ENCODE peak calls at places on chromosomes 1 and 21, in ten cellular contexts. One of them, this sample, is unnamed.

GRCh38 chr1:163440090-163440489 is 118.3 kb downstream of the NUF2 start:
- DNase-seq in WTC11: no peak
- DNase-seq in tibial artery: no peak
- DNase-seq in left ventricle myocardium inferior: peak; percentile 28
- DNase-seq in body of pancreas: no peak
- DNase-seq in endothelial cell: no peak
- DNase-seq in right lobe of liver: no peak
- DNase-seq in fibroblast of lung: no peak
- DNase-seq in tibial nerve: no peak
- DNase-seq in Peyer's patch: no peak
- DNase-seq in this sample: no peak

GRCh38 chr21:14259669-14260458 is 43.9 kb downstream of the RBM11 start:
- DNase-seq in WTC11: no peak
- DNase-seq in tibial artery: no peak
- DNase-seq in left ventricle myocardium inferior: no peak
- DNase-seq in body of pancreas: no peak
- DNase-seq in endothelial cell: no peak
- DNase-seq in right lobe of liver: no peak
- DNase-seq in fibroblast of lung: peak; percentile 58
- DNase-seq in tibial nerve: no peak
- DNase-seq in Peyer's patch: no peak
- DNase-seq in this sample: no peak

GRCh38 chr1:36673207-36673606 is 190.5 kb upstream of the CSF3R start:
- DNase-seq in WTC11: no peak
- DNase-seq in tibial artery: no peak
- DNase-seq in left ventricle myocardium inferior: no peak
- DNase-seq in body of pancreas: no peak
- DNase-seq in endothelial cell: no peak
- DNase-seq in right lobe of liver: no peak
- DNase-seq in fibroblast of lung: no peak
- DNase-seq in tibial nerve: no peak
- DNase-seq in Peyer's patch: no peak
- DNase-seq in this sample: no peak

GRCh38 chr21:23817337-23817736 is 1789.9 kb downstream of the MRPL39 start:
- DNase-seq in WTC11: no peak
- DNase-seq in tibial artery: no peak
- DNase-seq in left ventricle myocardium inferior: no peak
- DNase-seq in body of pancreas: no peak
- DNase-seq in endothelial cell: no peak
- DNase-seq in right lobe of liver: no peak
- DNase-seq in fibroblast of lung: no peak
- DNase-seq in tibial nerve: no peak
- DNase-seq in Peyer's patch: no peak
- DNase-seq in this sample: no peak

GRCh38 chr1:187042538-187042937 is 213.8 kb downstream of the PLA2G4A start:
- DNase-seq in WTC11: no peak
- DNase-seq in tibial artery: no peak
- DNase-seq in left ventricle myocardium inferior: no peak
- DNase-seq in body of pancreas: no peak
- DNase-seq in endothelial cell: no peak
- DNase-seq in right lobe of liver: no peak
- DNase-seq in fibroblast of lung: no peak
- DNase-seq in tibial nerve: no peak
- DNase-seq in Peyer's patch: no peak
- DNase-seq in this sample: no peak

GRCh38 chr21:25329227-25329626 is 278.1 kb downstream of the MRPL39 start:
- DNase-seq in WTC11: no peak
- DNase-seq in tibial artery: no peak
- DNase-seq in left ventricle myocardium inferior: no peak
- DNase-seq in body of pancreas: no peak
- DNase-seq in endothelial cell: no peak
- DNase-seq in right lobe of liver: no peak
- DNase-seq in fibroblast of lung: peak; percentile 78
- DNase-seq in tibial nerve: no peak
- DNase-seq in Peyer's patch: no peak
- DNase-seq in this sample: no peak

GRCh38 chr1:227607336-227607898 is 44.1 kb downstream of the ZNF678 start:
- DNase-seq in WTC11: no peak
- DNase-seq in tibial artery: no peak
- DNase-seq in left ventricle myocardium inferior: no peak
- DNase-seq in body of pancreas: no peak
- DNase-seq in endothelial cell: no peak
- DNase-seq in right lobe of liver: no peak
- DNase-seq in fibroblast of lung: no peak
- DNase-seq in tibial nerve: no peak
- DNase-seq in Peyer's patch: no peak
- DNase-seq in this sample: no peak

GRCh38 chr1:205287076-205287475 is 34.5 kb downstream of the NUAK2 start:
- DNase-seq in WTC11: no peak
- DNase-seq in tibial artery: no peak
- DNase-seq in left ventricle myocardium inferior: no peak
- DNase-seq in body of pancreas: no peak
- DNase-seq in endothelial cell: no peak
- DNase-seq in right lobe of liver: no peak
- DNase-seq in fibroblast of lung: no peak
- DNase-seq in tibial nerve: no peak
- DNase-seq in Peyer's patch: no peak
- DNase-seq in this sample: no peak

GRCh38 chr21:38322551-38322950 is 65.8 kb downstream of the KCNJ15 start:
- DNase-seq in WTC11: no peak
- DNase-seq in tibial artery: no peak
- DNase-seq in left ventricle myocardium inferior: no peak
- DNase-seq in body of pancreas: no peak
- DNase-seq in endothelial cell: no peak
- DNase-seq in right lobe of liver: no peak
- DNase-seq in fibroblast of lung: no peak
- DNase-seq in tibial nerve: no peak
- DNase-seq in Peyer's patch: no peak
- DNase-seq in this sample: no peak

GRCh38 chr1:231625975-231626534 is 535 bp upstream of the DISC1 start:
- DNase-seq in WTC11: no peak
- DNase-seq in tibial artery: no peak
- DNase-seq in left ventricle myocardium inferior: no peak
- DNase-seq in body of pancreas: no peak
- DNase-seq in endothelial cell: no peak
- DNase-seq in right lobe of liver: no peak
- DNase-seq in fibroblast of lung: no peak
- DNase-seq in tibial nerve: no peak
- DNase-seq in Peyer's patch: no peak
- DNase-seq in this sample: no peak

GRCh38 chr1:219798283-219799030 is 129.9 kb downstream of the SLC30A10 start:
- DNase-seq in WTC11: no peak
- DNase-seq in tibial artery: no peak
- DNase-seq in left ventricle myocardium inferior: no peak
- DNase-seq in body of pancreas: no peak
- DNase-seq in endothelial cell: no peak
- DNase-seq in right lobe of liver: no peak
- DNase-seq in fibroblast of lung: peak; percentile 74
- DNase-seq in tibial nerve: no peak
- DNase-seq in Peyer's patch: no peak
- DNase-seq in this sample: no peak

GRCh38 chr1:114431026-114431425 is 80.0 kb downstream of the TRIM33 start:
- DNase-seq in WTC11: no peak
- DNase-seq in tibial artery: no peak
- DNase-seq in left ventricle myocardium inferior: no peak
- DNase-seq in body of pancreas: no peak
- DNase-seq in endothelial cell: no peak
- DNase-seq in right lobe of liver: no peak
- DNase-seq in fibroblast of lung: no peak
- DNase-seq in tibial nerve: no peak
- DNase-seq in Peyer's patch: no peak
- DNase-seq in this sample: no peak

GRCh38 chr21:42272984-42273600 is 42.1 kb downstream of the TFF3 start:
- DNase-seq in WTC11: no peak
- DNase-seq in tibial artery: no peak
- DNase-seq in left ventricle myocardium inferior: no peak
- DNase-seq in body of pancreas: no peak
- DNase-seq in endothelial cell: no peak
- DNase-seq in right lobe of liver: no peak
- DNase-seq in fibroblast of lung: no peak
- DNase-seq in tibial nerve: no peak
- DNase-seq in Peyer's patch: no peak
- DNase-seq in this sample: no peak

GRCh38 chr1:32703479-32704291 is 1.1 kb upstream of the SYNC start:
- DNase-seq in WTC11: no peak
- DNase-seq in tibial artery: peak; percentile 88
- DNase-seq in left ventricle myocardium inferior: peak; percentile 37
- DNase-seq in body of pancreas: peak; percentile 24
- DNase-seq in endothelial cell: no peak
- DNase-seq in right lobe of liver: no peak
- DNase-seq in fibroblast of lung: peak; percentile 89
- DNase-seq in tibial nerve: peak; percentile 11
- DNase-seq in Peyer's patch: no peak
- DNase-seq in this sample: no peak

GRCh38 chr21:37636152-37636860 is 269.7 kb downstream of the DYRK1A start:
- DNase-seq in WTC11: no peak
- DNase-seq in tibial artery: no peak
- DNase-seq in left ventricle myocardium inferior: no peak
- DNase-seq in body of pancreas: no peak
- DNase-seq in endothelial cell: no peak
- DNase-seq in right lobe of liver: no peak
- DNase-seq in fibroblast of lung: peak; percentile 38
- DNase-seq in tibial nerve: no peak
- DNase-seq in Peyer's patch: no peak
- DNase-seq in this sample: no peak

GRCh38 chr1:93979718-93980319 is 70.6 kb upstream of the GCLM start:
- DNase-seq in WTC11: no peak
- DNase-seq in tibial artery: no peak
- DNase-seq in left ventricle myocardium inferior: peak; percentile 26
- DNase-seq in body of pancreas: peak; percentile 31
- DNase-seq in endothelial cell: no peak
- DNase-seq in right lobe of liver: peak; percentile 78
- DNase-seq in fibroblast of lung: peak; percentile 63
- DNase-seq in tibial nerve: peak; percentile 74
- DNase-seq in Peyer's patch: no peak
- DNase-seq in this sample: no peak

GRCh38 chr1:78061825-78062523 is 16.2 kb downstream of the GIPC2 start:
- DNase-seq in WTC11: no peak
- DNase-seq in tibial artery: no peak
- DNase-seq in left ventricle myocardium inferior: no peak
- DNase-seq in body of pancreas: no peak
- DNase-seq in endothelial cell: no peak
- DNase-seq in right lobe of liver: no peak
- DNase-seq in fibroblast of lung: peak; percentile 75
- DNase-seq in tibial nerve: no peak
- DNase-seq in Peyer's patch: no peak
- DNase-seq in this sample: no peak

GRCh38 chr1:247747616-247748015 is 325 bp downstream of the OR14A2 start:
- DNase-seq in WTC11: no peak
- DNase-seq in tibial artery: no peak
- DNase-seq in left ventricle myocardium inferior: no peak
- DNase-seq in body of pancreas: no peak
- DNase-seq in endothelial cell: no peak
- DNase-seq in right lobe of liver: no peak
- DNase-seq in fibroblast of lung: no peak
- DNase-seq in tibial nerve: no peak
- DNase-seq in Peyer's patch: no peak
- DNase-seq in this sample: no peak
- TF ChIP-seq CTCF in WTC11: no peak
- TF ChIP-seq CTCF in tibial artery: no peak
- TF ChIP-seq CTCF in left ventricle myocardium inferior: no peak
- TF ChIP-seq CTCF in body of pancreas: no peak
- TF ChIP-seq CTCF in endothelial cell: no peak
- TF ChIP-seq CTCF in right lobe of liver: no peak
- TF ChIP-seq CTCF in fibroblast of lung: no peak
- TF ChIP-seq CTCF in tibial nerve: no peak
- TF ChIP-seq CTCF in Peyer's patch: no peak
- TF ChIP-seq CTCF in this sample: no peak

GRCh38 chr1:8911416-8912309 is 33.2 kb upstream of the ENO1 start:
- DNase-seq in WTC11: peak; percentile 25
- DNase-seq in tibial artery: no peak
- DNase-seq in left ventricle myocardium inferior: no peak
- DNase-seq in body of pancreas: no peak
- DNase-seq in endothelial cell: no peak
- DNase-seq in right lobe of liver: no peak
- DNase-seq in fibroblast of lung: no peak
- DNase-seq in tibial nerve: no peak
- DNase-seq in Peyer's patch: no peak
- DNase-seq in this sample: no peak
- TF ChIP-seq CTCF in WTC11: no peak
- TF ChIP-seq CTCF in tibial artery: no peak
- TF ChIP-seq CTCF in left ventricle myocardium inferior: no peak
- TF ChIP-seq CTCF in body of pancreas: no peak
- TF ChIP-seq CTCF in endothelial cell: no peak
- TF ChIP-seq CTCF in right lobe of liver: no peak
- TF ChIP-seq CTCF in fibroblast of lung: no peak
- TF ChIP-seq CTCF in tibial nerve: no peak
- TF ChIP-seq CTCF in Peyer's patch: no peak
- TF ChIP-seq CTCF in this sample: no peak

DNA sequence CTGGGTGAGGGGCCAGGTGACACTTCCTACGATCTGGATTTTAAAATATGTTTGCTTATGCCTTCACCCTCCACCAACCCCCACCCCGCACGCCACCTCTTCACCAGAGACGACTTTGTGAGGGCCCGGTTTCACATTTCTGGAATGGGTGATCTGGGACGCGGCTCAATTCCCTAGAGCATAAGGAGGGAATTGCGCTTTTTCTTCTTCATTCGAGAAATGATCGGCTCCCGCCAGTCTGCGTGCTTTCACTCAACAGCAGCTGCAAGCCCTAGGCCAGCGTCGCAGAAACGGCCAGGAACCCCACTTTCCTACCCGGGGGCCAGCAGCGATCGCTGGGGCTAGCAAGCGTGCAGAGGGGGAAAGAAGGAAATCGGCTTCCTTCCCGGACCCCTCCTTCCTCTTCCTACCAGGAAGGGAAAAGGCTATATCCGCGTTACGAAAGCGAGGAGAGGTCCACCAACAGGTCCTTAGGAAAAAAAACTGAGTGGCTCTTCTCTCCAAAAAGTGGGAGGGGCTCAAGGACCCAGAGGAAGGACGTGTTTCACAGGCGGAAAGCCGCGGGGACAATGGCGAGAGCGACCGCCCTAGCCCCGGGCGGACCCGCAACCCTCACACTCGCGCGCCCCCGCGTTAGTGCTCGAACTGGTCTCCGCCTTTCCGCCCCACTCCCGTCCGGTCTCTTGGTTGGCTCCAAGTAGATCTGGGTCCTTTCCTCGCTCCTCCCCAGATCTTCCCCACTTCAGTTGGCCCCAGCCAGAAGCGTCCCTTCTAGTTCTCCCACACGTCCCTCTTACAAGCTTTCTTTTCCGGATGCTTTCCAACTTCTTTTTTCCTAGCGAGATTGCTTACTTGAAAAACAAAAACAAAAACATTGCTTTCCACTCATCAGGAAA is 1.1 kb upstream of the ADAMTS1 start:
- DNase-seq in WTC11: peak; percentile 72
- DNase-seq in tibial artery: peak; percentile 91
- DNase-seq in left ventricle myocardium inferior: peak; percentile 91
- DNase-seq in body of pancreas: peak; percentile 61
- DNase-seq in endothelial cell: peak; percentile 80
- DNase-seq in right lobe of liver: peak; percentile 77
- DNase-seq in fibroblast of lung: peak; percentile 86
- DNase-seq in tibial nerve: peak; percentile 71
- DNase-seq in Peyer's patch: peak; percentile 59
- DNase-seq in this sample: peak; percentile 78
- TF ChIP-seq CTCF in WTC11: no peak
- TF ChIP-seq CTCF in tibial artery: no peak
- TF ChIP-seq CTCF in left ventricle myocardium inferior: no peak
- TF ChIP-seq CTCF in body of pancreas: peak; percentile 43
- TF ChIP-seq CTCF in endothelial cell: peak; percentile 42
- TF ChIP-seq CTCF in right lobe of liver: no peak
- TF ChIP-seq CTCF in fibroblast of lung: peak; percentile 9
- TF ChIP-seq CTCF in tibial nerve: peak; percentile 40
- TF ChIP-seq CTCF in Peyer's patch: no peak
- TF ChIP-seq CTCF in this sample: no peak

GRCh38 chr1:200802865-200803512 is 64.3 kb downstream of the CAMSAP2 start:
- DNase-seq in WTC11: peak; percentile 94
- DNase-seq in tibial artery: peak; percentile 84
- DNase-seq in left ventricle myocardium inferior: peak; percentile 62
- DNase-seq in body of pancreas: peak; percentile 85
- DNase-seq in endothelial cell: peak; percentile 79
- DNase-seq in right lobe of liver: peak; percentile 78
- DNase-seq in fibroblast of lung: peak; percentile 87
- DNase-seq in tibial nerve: peak; percentile 93
- DNase-seq in Peyer's patch: peak; percentile 65
- DNase-seq in this sample: peak; percentile 71
- TF ChIP-seq CTCF in WTC11: peak; percentile 80
- TF ChIP-seq CTCF in tibial artery: peak; percentile 83
- TF ChIP-seq CTCF in left ventricle myocardium inferior: peak; percentile 95
- TF ChIP-seq CTCF in body of pancreas: peak; percentile 86
- TF ChIP-seq CTCF in endothelial cell: peak; percentile 92
- TF ChIP-seq CTCF in right lobe of liver: peak; percentile 90
- TF ChIP-seq CTCF in fibroblast of lung: peak; percentile 99
- TF ChIP-seq CTCF in tibial nerve: peak; percentile 90
- TF ChIP-seq CTCF in Peyer's patch: peak; percentile 86
- TF ChIP-seq CTCF in this sample: peak; percentile 95